ENCODE peak calls at places on chromosomes 5 and 9, in four cellular contexts. One of them, this sample, is unnamed.

GRCh38 chr5:134503937-134504437 is 21.5 kb upstream of the JADE2 start:
- DNase-seq in WTC11: no peak
- DNase-seq in GM12878: no peak
- DNase-seq in K562: no peak
- DNase-seq in this sample: peak

GRCh38 chr9:136011703-136012496 is 50.7 kb upstream of the UBAC1 start:
- DNase-seq in WTC11: peak
- DNase-seq in GM12878: no peak
- DNase-seq in K562: no peak
- DNase-seq in this sample: peak

GRCh38 chr5:12848709-12849108 is 944.5 kb upstream of the CTNND2 start:
- DNase-seq in WTC11: no peak
- DNase-seq in GM12878: no peak
- DNase-seq in K562: no peak
- DNase-seq in this sample: no peak

GRCh38 chr5:16597946-16598694 is 18.7 kb downstream of the RETREG1 start:
- DNase-seq in WTC11: no peak
- DNase-seq in GM12878: no peak
- DNase-seq in K562: no peak
- DNase-seq in this sample: no peak

GRCh38 chr9:71936066-71936465 is 24.6 kb downstream of the C9orf85 start:
- DNase-seq in WTC11: no peak
- DNase-seq in GM12878: no peak
- DNase-seq in K562: no peak
- DNase-seq in this sample: no peak

GRCh38 chr9:16266648-16267276 is 603.7 kb downstream of the BNC2 start:
- DNase-seq in WTC11: peak
- DNase-seq in GM12878: no peak
- DNase-seq in K562: peak
- DNase-seq in this sample: no peak

GRCh38 chr9:126893079-126893478 is 21.5 kb upstream of the RALGPS1 start:
- DNase-seq in WTC11: no peak
- DNase-seq in GM12878: no peak
- DNase-seq in K562: peak
- DNase-seq in this sample: peak

GRCh38 chr5:83750759-83751158 is 30.1 kb upstream of the HAPLN1 start:
- DNase-seq in WTC11: no peak
- DNase-seq in GM12878: no peak
- DNase-seq in K562: no peak
- DNase-seq in this sample: no peak

GRCh38 chr5:83972236-83972635 is 251.6 kb upstream of the HAPLN1 start:
- DNase-seq in WTC11: no peak
- DNase-seq in GM12878: no peak
- DNase-seq in K562: no peak
- DNase-seq in this sample: no peak

GRCh38 chr9:89941875-89942274 is 337.1 kb downstream of the GADD45G start:
- DNase-seq in WTC11: no peak
- DNase-seq in GM12878: no peak
- DNase-seq in K562: no peak
- DNase-seq in this sample: no peak

GRCh38 chr5:7426284-7426683 is 30.3 kb downstream of the ADCY2 start:
- DNase-seq in WTC11: no peak
- DNase-seq in GM12878: no peak
- DNase-seq in K562: no peak
- DNase-seq in this sample: no peak

GRCh38 chr5:157546456-157547100 is 29.0 kb downstream of the ADAM19 start:
- DNase-seq in WTC11: no peak
- DNase-seq in GM12878: no peak
- DNase-seq in K562: no peak
- DNase-seq in this sample: no peak

GRCh38 chr5:6714221-6715041 is 1.2 kb downstream of the TENT4A start:
- DNase-seq in WTC11: no peak
- DNase-seq in GM12878: no peak
- DNase-seq in K562: peak
- DNase-seq in this sample: no peak

GRCh38 chr9:26165426-26165825 is 487.2 kb upstream of the TUSC1 start:
- DNase-seq in WTC11: no peak
- DNase-seq in GM12878: no peak
- DNase-seq in K562: no peak
- DNase-seq in this sample: no peak

GRCh38 chr5:102792705-102793104 is 37.6 kb downstream of the PAM start:
- DNase-seq in WTC11: no peak
- DNase-seq in GM12878: no peak
- DNase-seq in K562: peak
- DNase-seq in this sample: peak

GRCh38 chr5:115815693-115816225 is 700 bp downstream of the CDO1 start:
- DNase-seq in WTC11: peak
- DNase-seq in GM12878: no peak
- DNase-seq in K562: no peak
- DNase-seq in this sample: no peak

GRCh38 chr9:121774715-121775613 is 123.5 kb downstream of the DAB2IP start:
- DNase-seq in WTC11: no peak
- DNase-seq in GM12878: no peak
- DNase-seq in K562: no peak
- DNase-seq in this sample: no peak

GRCh38 chr5:94793113-94793815 is 174.8 kb downstream of the SLF1 start:
- DNase-seq in WTC11: no peak
- DNase-seq in GM12878: peak
- DNase-seq in K562: no peak
- DNase-seq in this sample: no peak

GRCh38 chr5:115455241-115455640 is 89.3 kb downstream of the FEM1C start:
- DNase-seq in WTC11: no peak
- DNase-seq in GM12878: no peak
- DNase-seq in K562: no peak
- DNase-seq in this sample: no peak

GRCh38 chr9:87725900-87726709 is at the start of gene CTSL:
- DNase-seq in WTC11: peak
- DNase-seq in GM12878: no peak
- DNase-seq in K562: peak
- DNase-seq in this sample: peak

GRCh38 chr5:119031905-119032304 is 39.0 kb upstream of the DMXL1 start:
- DNase-seq in WTC11: no peak
- DNase-seq in GM12878: peak
- DNase-seq in K562: peak
- DNase-seq in this sample: no peak

GRCh38 chr5:128274441-128274840 is 190.9 kb downstream of the SLC12A2 start:
- DNase-seq in WTC11: no peak
- DNase-seq in GM12878: no peak
- DNase-seq in K562: no peak
- DNase-seq in this sample: no peak

GRCh38 chr5:171845857-171846785 is 60.5 kb downstream of the SMIM23 start:
- DNase-seq in WTC11: no peak
- DNase-seq in GM12878: no peak
- DNase-seq in K562: peak
- DNase-seq in this sample: no peak

DNA sequence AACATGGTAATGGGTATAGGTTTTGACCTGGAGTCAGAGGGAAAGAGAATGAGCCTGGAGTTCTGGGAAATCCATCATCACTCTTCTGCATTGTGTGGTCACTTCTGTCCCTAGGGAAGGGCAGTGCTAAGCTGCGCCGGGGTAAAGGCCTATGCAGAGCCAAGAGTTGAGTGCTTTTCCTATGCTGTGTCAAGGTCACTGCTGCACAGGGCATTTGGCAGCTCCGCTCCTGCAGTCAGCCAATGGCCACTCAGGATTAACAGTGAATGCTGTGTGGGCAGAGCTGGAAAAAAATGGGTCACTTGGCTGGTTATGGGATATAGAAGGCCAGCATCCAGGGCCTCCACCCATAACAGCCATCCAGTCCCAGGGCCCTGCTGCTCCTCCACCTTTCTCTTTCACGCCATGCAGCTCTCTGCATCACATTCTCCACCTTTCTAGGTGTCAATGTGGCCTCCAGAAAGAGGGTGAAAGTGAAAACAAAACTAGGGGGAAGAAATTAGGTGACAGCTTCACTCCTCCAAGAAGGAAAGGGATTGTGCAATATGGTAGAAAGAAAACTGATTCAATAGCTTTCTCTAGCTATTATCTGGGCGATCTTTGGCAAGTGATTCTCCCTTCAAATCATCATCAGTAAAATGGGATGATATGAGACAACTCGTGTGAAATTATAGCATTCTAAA is 279.3 kb upstream of the ANKRD55 start:
- DNase-seq in WTC11: no peak
- DNase-seq in GM12878: no peak
- DNase-seq in K562: no peak
- DNase-seq in this sample: no peak
- TF ChIP-seq CREM in WTC11: no peak
- TF ChIP-seq CREM in GM12878: no peak
- TF ChIP-seq CREM in K562: no peak
- TF ChIP-seq CREM in this sample: no peak

GRCh38 chr9:133944746-133945135 is 47.4 kb downstream of the VAV2 start:
- DNase-seq in WTC11: no peak
- DNase-seq in GM12878: no peak
- DNase-seq in K562: no peak
- DNase-seq in this sample: no peak
- TF ChIP-seq CREM in WTC11: no peak
- TF ChIP-seq CREM in GM12878: no peak
- TF ChIP-seq CREM in K562: no peak
- TF ChIP-seq CREM in this sample: no peak

GRCh38 chr5:32233696-32234447 is 59.8 kb upstream of the GOLPH3 start:
- DNase-seq in WTC11: no peak
- DNase-seq in GM12878: no peak
- DNase-seq in K562: no peak
- DNase-seq in this sample: peak

GRCh38 chr5:32231929-32232328 is 57.8 kb upstream of the GOLPH3 start:
- DNase-seq in WTC11: no peak
- DNase-seq in GM12878: no peak
- DNase-seq in K562: no peak
- DNase-seq in this sample: no peak

GRCh38 chr5:32233220-32233695 is 59.1 kb upstream of the GOLPH3 start:
- DNase-seq in WTC11: no peak
- DNase-seq in GM12878: no peak
- DNase-seq in K562: no peak
- DNase-seq in this sample: no peak

GRCh38 chr5:32231241-32231640 is 57.1 kb upstream of the GOLPH3 start:
- DNase-seq in WTC11: no peak
- DNase-seq in GM12878: no peak
- DNase-seq in K562: no peak
- DNase-seq in this sample: no peak

GRCh38 chr5:32232441-32233219 is 58.5 kb upstream of the GOLPH3 start:
- DNase-seq in WTC11: peak
- DNase-seq in GM12878: peak
- DNase-seq in K562: peak
- DNase-seq in this sample: peak
- TF ChIP-seq CREM in WTC11: no peak
- TF ChIP-seq CREM in GM12878: no peak
- TF ChIP-seq CREM in K562: no peak
- TF ChIP-seq CREM in this sample: no peak

DNA sequence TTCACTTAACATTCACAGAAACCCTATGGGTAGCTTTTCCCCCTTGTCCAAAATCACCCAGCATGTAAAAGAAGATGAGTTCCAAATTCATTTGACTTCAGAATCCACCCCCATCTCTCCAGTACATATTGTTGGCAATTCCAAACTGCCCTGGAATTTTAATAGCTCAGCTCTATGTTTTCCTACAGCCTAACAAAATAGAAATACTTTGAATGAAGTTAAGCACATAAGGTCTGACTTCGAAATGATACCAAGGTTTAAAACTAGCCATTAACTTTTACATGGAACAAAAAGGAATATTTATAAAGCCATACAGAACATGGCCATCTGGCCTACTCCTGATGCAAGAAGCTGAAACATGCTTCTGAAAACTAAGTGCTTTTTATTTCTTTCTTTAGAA is 634.3 kb downstream of the PDE4D start:
- DNase-seq in WTC11: no peak
- DNase-seq in GM12878: no peak
- DNase-seq in K562: no peak
- DNase-seq in this sample: no peak
- TF ChIP-seq CREM in WTC11: no peak
- TF ChIP-seq CREM in GM12878: no peak
- TF ChIP-seq CREM in K562: no peak
- TF ChIP-seq CREM in this sample: no peak

GRCh38 chr9:130845254-130845653 is 10.2 kb downstream of the ABL1 start:
- DNase-seq in WTC11: no peak
- DNase-seq in GM12878: no peak
- DNase-seq in K562: no peak
- DNase-seq in this sample: no peak
- TF ChIP-seq CREM in WTC11: no peak
- TF ChIP-seq CREM in GM12878: no peak
- TF ChIP-seq CREM in K562: no peak
- TF ChIP-seq CREM in this sample: no peak

DNA sequence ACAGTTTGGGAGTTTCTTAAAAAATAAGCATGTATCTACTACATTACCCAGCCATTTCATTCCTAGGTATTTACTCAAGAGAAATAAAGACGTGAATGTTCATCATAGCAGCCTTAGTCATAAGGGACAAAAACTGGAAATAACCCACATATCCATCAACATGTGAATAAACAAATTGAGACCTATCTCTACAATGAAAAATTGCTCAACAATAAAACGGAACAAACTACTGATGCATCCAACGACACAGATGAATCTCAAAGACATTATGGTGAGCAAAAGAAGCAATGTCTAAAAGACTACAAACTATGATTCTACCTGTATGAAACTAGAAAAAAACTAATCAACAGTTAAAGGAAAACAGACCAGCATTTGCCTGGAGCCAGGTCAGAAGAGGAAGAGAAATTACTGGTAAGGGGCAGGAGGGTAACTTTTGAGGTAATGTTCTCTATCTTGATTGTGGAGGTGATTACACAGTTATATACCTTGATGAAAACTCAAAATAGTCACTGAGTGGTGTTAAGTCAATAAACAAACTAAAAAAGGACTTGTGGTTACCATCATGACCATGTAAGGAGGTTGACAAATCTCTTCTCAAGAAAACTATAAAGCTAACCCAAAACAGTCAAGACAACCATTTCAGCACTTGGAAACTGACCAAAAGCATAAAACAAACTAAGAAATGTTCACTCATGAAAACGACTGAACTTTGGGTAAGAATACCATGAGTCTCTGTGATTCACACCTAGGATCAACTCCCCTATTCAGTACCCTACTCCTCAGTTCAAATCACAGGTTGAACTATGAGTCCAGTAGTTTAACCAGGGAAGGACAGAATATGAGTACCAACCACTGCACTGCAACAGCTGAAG is 10.4 kb downstream of the UIMC1 start:
- DNase-seq in WTC11: no peak
- DNase-seq in GM12878: peak
- DNase-seq in K562: no peak
- DNase-seq in this sample: no peak
- TF ChIP-seq CREM in WTC11: no peak
- TF ChIP-seq CREM in GM12878: no peak
- TF ChIP-seq CREM in K562: no peak
- TF ChIP-seq CREM in this sample: no peak

DNA sequence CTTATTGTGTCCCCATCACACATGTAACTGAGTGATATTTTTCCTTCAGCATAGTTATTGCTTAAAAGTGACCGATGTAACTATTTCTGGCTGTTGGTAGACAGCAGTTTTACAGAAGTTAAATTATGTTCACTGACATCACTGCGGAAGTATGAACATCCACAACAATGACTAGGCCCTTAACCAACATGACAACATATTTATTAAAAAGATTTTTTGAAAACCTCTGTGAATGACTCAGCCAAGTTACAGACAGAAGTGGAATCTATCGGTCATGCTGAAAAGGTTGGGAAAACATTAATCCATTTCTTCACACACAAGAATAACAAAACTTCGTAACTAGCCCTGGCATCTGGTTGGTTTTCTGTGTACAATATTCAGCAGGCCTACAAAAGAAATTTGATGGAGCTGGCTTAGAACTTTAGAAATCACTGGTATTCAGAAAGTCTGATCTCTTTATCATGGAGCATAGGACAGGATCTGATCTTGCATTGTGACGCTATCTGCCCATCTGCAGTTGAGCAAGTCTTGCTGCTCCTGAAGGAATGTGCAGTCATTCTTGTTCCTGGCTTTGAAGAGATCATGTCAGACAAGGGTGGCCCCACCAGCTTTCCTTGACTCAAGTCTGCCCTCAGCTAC is 6.5 kb downstream of the GLIS3 start:
- DNase-seq in WTC11: no peak
- DNase-seq in GM12878: no peak
- DNase-seq in K562: no peak
- DNase-seq in this sample: no peak
- TF ChIP-seq CREM in WTC11: no peak
- TF ChIP-seq CREM in GM12878: no peak
- TF ChIP-seq CREM in K562: no peak
- TF ChIP-seq CREM in this sample: no peak

This sample was measured in HepG2.